ENCODE peak calls at places on chromosomes 12 and 14, in seven cellular contexts. K, W, T, M, L, B and D are unnamed samples. For H3K36me3, the result is how much of the 10 kb centered on the place peaks cover.

GRCh38 chr12:16349132-16349463 is 1.7 kb downstream of the MGST1 start:
- DNase-seq in L (peak), M (peak), K (no peak), W (no peak), T (peak), B (no peak), D (peak)

GRCh38 chr12:17344649-17345048 is 738.7 kb upstream of the LMO3 start:
- DNase-seq in M (no peak), B (no peak), K (no peak), W (no peak), L (no peak), T (no peak), D (no peak)

GRCh38 chr14:72869407-72870329 is 24.2 kb downstream of the DPF3 start:
- DNase-seq in M (no peak), T (no peak), B (no peak), W (no peak), K (no peak), L (no peak), D (no peak)

GRCh38 chr12:84842406-84843013 is 70.1 kb downstream of the SLC6A15 start:
- DNase-seq in M (no peak), W (no peak), T (no peak), K (no peak), L (no peak), B (no peak), D (peak)

GRCh38 chr12:25960176-25960575 is 1.7 kb downstream of the RASSF8 start:
- DNase-seq in W (no peak), M (no peak), L (no peak), B (no peak), K (no peak), T (peak), D (no peak)

GRCh38 chr14:90409209-90409730 is 12.4 kb downstream of the CALM1 start:
- DNase-seq in M (peak), K (peak), W (no peak), B (no peak), L (no peak), T (peak), D (no peak)

GRCh38 chr12:121376754-121377697 is 22.9 kb upstream of the RNF34 start:
- DNase-seq in B (no peak), W (no peak), T (no peak), K (no peak), L (no peak), M (no peak), D (no peak)

GRCh38 chr12:32284561-32284960 is 114.8 kb upstream of the FGD4 start:
- DNase-seq in B (no peak), K (no peak), W (no peak), M (no peak), T (no peak), L (no peak), D (no peak)

GRCh38 chr12:132066345-132066685 is 77.8 kb downstream of the DDX51 start:
- DNase-seq in B (no peak), W (peak), M (no peak), L (no peak), K (no peak), T (no peak), D (no peak)

GRCh38 chr12:26172013-26172412 is 23.4 kb upstream of the SSPN start:
- DNase-seq in K (no peak), L (no peak), M (no peak), T (no peak), B (no peak), W (no peak), D (no peak)

GRCh38 chr12:111088409-111088808 is 168.0 kb upstream of the MYL2 start:
- DNase-seq in W (no peak), K (no peak), M (no peak), L (no peak), B (no peak), T (no peak), D (no peak)

GRCh38 chr12:82672811-82673495 is 13.8 kb upstream of the TMTC2 start:
- DNase-seq in M (no peak), W (no peak), L (no peak), B (no peak), K (no peak), T (no peak), D (no peak)

GRCh38 chr14:49303952-49304516 is 282.1 kb downstream of the RPS29 start:
- DNase-seq in M (no peak), K (no peak), B (no peak), W (no peak), L (no peak), T (peak), D (no peak)

GRCh38 chr14:97410667-97411286 is 613.6 kb downstream of the VRK1 start:
- DNase-seq in L (no peak), T (no peak), B (no peak), K (no peak), W (no peak), M (no peak), D (no peak)

GRCh38 chr12:56935752-56936151 is 1.5 kb upstream of the SDR9C7 start:
- DNase-seq in W (no peak), B (no peak), T (no peak), K (no peak), M (no peak), L (no peak), D (no peak)

GRCh38 chr12:49346659-49347306 is at the start of gene DNAJC22:
- DNase-seq in K (no peak), L (peak), T (no peak), B (no peak), M (no peak), W (no peak), D (peak)

GRCh38 chr12:122754790-122755189 is 2.2 kb downstream of the DENR start:
- DNase-seq in L (no peak), M (no peak), W (no peak), B (no peak), K (no peak), T (no peak), D (no peak)

GRCh38 chr12:25977047-25977446 is 18.6 kb downstream of the RASSF8 start:
- DNase-seq in W (no peak), B (no peak), K (no peak), M (peak), L (no peak), T (no peak), D (no peak)

GRCh38 chr14:41120400-41120799 is 486.3 kb upstream of the LRFN5 start:
- DNase-seq in B (no peak), L (no peak), M (no peak), K (no peak), T (no peak), W (no peak), D (no peak)

GRCh38 chr14:59483360-59483759 is 848 bp downstream of the L3HYPDH start:
- DNase-seq in M (no peak), L (no peak), W (no peak), T (no peak), B (no peak), K (no peak), D (no peak)

GRCh38 chr14:91897121-91897701 is 29.9 kb upstream of the TC2N start:
- DNase-seq in B (no peak), T (peak), L (peak), K (no peak), M (peak), W (no peak), D (no peak)

GRCh38 chr12:11980133-11980532 is 90.6 kb upstream of the BCL2L14 start:
- DNase-seq in T (no peak), W (no peak), L (no peak), M (no peak), K (no peak), B (no peak), D (no peak)

GRCh38 chr14:100592461-100592871 is 5.2 kb upstream of the BEGAIN start:
- DNase-seq in T (no peak), M (no peak), K (peak), B (no peak), W (no peak), L (no peak), D (no peak)

GRCh38 chr14:106442857-106443256 is 916.5 kb downstream of the TMEM121 start:
- DNase-seq in M (no peak), K (no peak), B (no peak), W (peak), T (no peak), L (no peak), D (no peak)

GRCh38 chr14:22824711-22825359 is 4.9 kb upstream of the MRPL52 start:
- DNase-seq in B (no peak), M (peak), K (no peak), W (no peak), L (no peak), T (peak), D (no peak)

GRCh38 chr14:91284146-91284790 is 39.8 kb upstream of the GPR68 start:
- DNase-seq in B (no peak), W (no peak), L (no peak), T (no peak), M (peak), K (no peak), D (no peak)

GRCh38 chr12:119669744-119670472 is 2.0 kb downstream of the PRKAB1 start:
- DNase-seq in M (no peak), L (peak), W (no peak), K (no peak), B (no peak), T (peak), D (peak)

GRCh38 chr12:121214171-121214777 is 4.3 kb downstream of the P2RX4 start:
- DNase-seq in W (no peak), B (no peak), L (no peak), T (no peak), K (no peak), M (no peak), D (no peak)

GRCh38 chr12:24851816-24852337 is 97.0 kb downstream of the BCAT1 start:
- DNase-seq in B (no peak), M (no peak), L (no peak), K (no peak), W (no peak), T (no peak), D (no peak)

GRCh38 chr12:47022296-47022695 is 57.1 kb upstream of the PCED1B start:
- DNase-seq in B (no peak), L (no peak), M (no peak), K (no peak), T (no peak), W (no peak), D (no peak)

GRCh38 chr14:80491131-80491530 is 279.8 kb upstream of the DIO2 start:
- DNase-seq in T (peak), M (no peak), L (no peak), W (no peak), B (no peak), K (no peak), D (peak)

GRCh38 chr12:67920432-67920831 is 68.8 kb upstream of the IFNG-AS1 start:
- DNase-seq in T (no peak), W (no peak), B (no peak), L (no peak), K (no peak), M (no peak), D (no peak)

GRCh38 chr12:52618866-52619265 is 507 bp upstream of the KRT73 start:
- DNase-seq in K (no peak), T (no peak), W (no peak), B (no peak), M (no peak), L (no peak), D (no peak)

GRCh38 chr14:22875003-22875747 is 3.6 kb downstream of the LRP10 start:
- DNase-seq in L (no peak), B (no peak), K (peak), M (no peak), T (no peak), W (no peak), D (no peak)

GRCh38 chr12:103936679-103937078 is 6.5 kb downstream of the HSP90B1 start:
- DNase-seq in W (no peak), K (no peak), B (no peak), T (no peak), L (no peak), M (no peak), D (no peak)

GRCh38 chr12:103930787-103931536 is 752 bp downstream of the HSP90B1 start:
- DNase-seq in K (no peak), B (no peak), W (no peak), M (peak), T (peak), L (peak), D (peak)

GRCh38 chr12:103929909-103930786 is at the start of gene HSP90B1:
- DNase-seq in M (peak), L (peak), W (peak), K (peak), T (peak), B (peak), D (peak)

GRCh38 chr12:103929051-103929908 is 930 bp upstream of the HSP90B1 start:
- DNase-seq in T (peak), L (peak), M (peak), B (peak), K (peak), W (peak), D (peak)

DNA sequence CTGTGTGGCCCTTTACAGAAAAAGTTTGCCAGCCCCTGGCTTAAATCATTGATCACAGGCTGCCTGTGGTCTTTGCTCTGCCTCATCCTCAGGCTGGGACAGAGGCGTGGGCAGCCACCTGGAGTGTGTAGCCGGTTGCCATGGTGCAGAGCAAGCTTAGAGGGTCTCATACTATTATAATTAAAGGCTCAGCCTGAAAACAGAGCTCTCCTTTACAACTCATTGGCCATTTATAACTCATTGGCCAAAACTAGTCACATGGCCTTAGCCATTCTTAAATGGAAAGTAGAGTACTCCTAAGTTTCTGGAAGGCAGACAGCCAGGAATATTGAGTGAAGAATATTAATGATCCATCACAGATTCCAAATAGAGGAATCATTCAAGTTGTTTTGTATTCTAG is 3.0 kb downstream of the HSP90B1 start:
- DNase-seq in M (no peak), K (no peak), W (no peak), L (no peak), B (no peak), T (no peak), D (no peak)
- H3K36me3 ChIP-seq in M (under half), K (half or more), W (under half), L (half or more), B (under half), T (under half), D (under half)

GRCh38 chr12:42084522-42084921 is 60.2 kb downstream of the GXYLT1 start:
- DNase-seq in T (no peak), K (no peak), M (no peak), L (no peak), W (no peak), B (no peak), D (no peak)
- TF ChIP-seq CTCF in T (no peak), K (no peak), M (no peak), L (no peak), W (no peak), B (no peak), D (no peak)

DNA sequence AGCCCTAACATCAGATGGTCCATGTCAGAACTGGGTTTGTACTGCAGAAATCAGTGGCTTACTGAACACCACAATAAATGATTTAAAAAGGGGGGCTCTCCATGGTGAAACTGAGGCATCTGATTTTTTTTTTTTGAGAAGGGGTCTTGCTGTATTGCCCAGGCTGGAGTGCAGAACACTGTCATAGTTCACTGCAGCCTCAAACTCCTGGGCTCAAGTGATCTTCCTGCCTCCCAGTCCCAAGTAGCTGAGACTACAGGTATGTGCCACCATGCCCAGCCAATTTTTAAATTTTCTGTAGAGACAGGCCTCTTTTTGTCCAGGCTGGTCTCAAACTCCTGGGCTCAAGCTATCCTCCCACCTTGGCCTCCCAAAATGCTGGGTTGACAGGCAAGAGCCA is 57.4 kb downstream of the RFLNA start:
- DNase-seq in T (no peak), K (no peak), W (no peak), B (no peak), L (no peak), M (no peak), D (no peak)
- H3K36me3 ChIP-seq in T (under half), K (half or more), W (under half), B (half or more), L (half or more), M (under half), D (under half)

GRCh38 chr12:58557156-58557555 is 363.1 kb downstream of the LRIG3 start:
- DNase-seq in B (no peak), L (no peak), M (no peak), K (no peak), W (no peak), T (no peak), D (no peak)
- TF ChIP-seq CTCF in B (no peak), L (no peak), M (no peak), K (no peak), W (no peak), T (no peak), D (no peak)

DNA sequence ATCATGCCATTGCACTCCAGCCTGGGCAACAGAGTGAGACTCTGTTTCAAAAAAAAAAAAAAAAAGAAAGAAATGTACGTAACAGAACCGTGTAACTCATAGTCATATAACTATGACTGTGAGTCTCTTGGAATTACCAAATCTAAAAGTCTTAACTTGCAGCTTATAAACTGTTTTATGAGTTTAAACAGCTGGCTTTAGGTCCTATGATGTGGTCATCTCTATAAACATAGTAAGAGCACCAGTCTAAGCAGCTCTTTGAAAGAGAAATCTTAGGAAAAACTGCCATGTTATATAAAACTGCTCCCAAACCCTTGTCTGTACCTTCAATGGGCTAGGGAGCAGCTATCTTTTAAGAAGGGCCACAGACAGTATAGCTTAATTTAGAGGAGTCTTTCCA is 115.5 kb upstream of the AEBP2 start:
- DNase-seq in K (no peak), B (no peak), W (no peak), M (no peak), L (no peak), T (no peak), D (no peak)
- H3K36me3 ChIP-seq in K (under half), B (under half), W (under half), M (under half), L (half or more), T (under half), D (under half)

GRCh38 chr14:93047661-93048060 is 68.1 kb downstream of the ITPK1 start:
- DNase-seq in B (no peak), M (no peak), W (no peak), T (no peak), K (no peak), L (no peak), D (no peak)
- TF ChIP-seq CTCF in B (no peak), M (no peak), W (no peak), T (no peak), K (no peak), L (no peak), D (no peak)

GRCh38 chr14:77023001-77023996 is 5.2 kb downstream of the IRF2BPL start:
- DNase-seq in K (no peak), B (no peak), L (peak), M (peak), W (no peak), T (peak), D (peak)
- H3K36me3 ChIP-seq in K (under half), B (under half), L (under half), M (under half), W (under half), T (under half), D (under half)

GRCh38 chr14:105095236-105095805 is 30.1 kb upstream of the GPR132 start:
- DNase-seq in L (no peak), M (no peak), B (no peak), W (no peak), T (no peak), K (peak), D (no peak)

GRCh38 chr14:105092124-105092911 is 27.1 kb upstream of the GPR132 start:
- DNase-seq in K (peak), B (no peak), W (no peak), L (peak), M (peak), T (peak), D (peak)

GRCh38 chr14:105094193-105094907 is 29.1 kb upstream of the GPR132 start:
- DNase-seq in L (no peak), W (no peak), M (peak), B (no peak), T (no peak), K (peak), D (peak)

GRCh38 chr14:105092912-105093425 is 27.7 kb upstream of the GPR132 start:
- DNase-seq in W (peak), M (peak), T (peak), L (peak), B (no peak), K (peak), D (peak)

GRCh38 chr14:105093426-105094192 is 28.4 kb upstream of the GPR132 start:
- DNase-seq in W (peak), L (peak), K (peak), T (peak), M (peak), B (no peak), D (peak)
- TF ChIP-seq CTCF in W (no peak), L (no peak), K (peak), T (peak), M (peak), B (no peak), D (peak)